ENCODE peak calls at places on chromosomes 12 and 14, in five cellular contexts. N is stimulated activated CD4-positive, alpha-beta T cell treated with anti-CD3 and anti-CD28 coated beads, TNF-alpha, amount 100 ng/mL, for 1 hour; S is AG09309; H is activated CD4-positive, alpha-beta T cell treated with anti-CD3 and anti-CD28 coated beads for 36 hours; U is cerebellar cortex. X is an unnamed sample.

GRCh38 chr14:82060219-82060618 is 526.6 kb upstream of the SEL1L start:
- DNase-seq in N (no peak), S (no peak), H (no peak), U (no peak), X (no peak)

GRCh38 chr12:29415111-29415510 is 34.1 kb upstream of the ERGIC2 start:
- DNase-seq in N (no peak), S (no peak), H (no peak), U (no peak), X (no peak)

GRCh38 chr12:27901959-27902358 is 70.6 kb downstream of the PTHLH start:
- DNase-seq in N (no peak), S (no peak), H (no peak), U (no peak), X (no peak)

GRCh38 chr12:48958049-48958388 is 732 bp upstream of the ARF3 start:
- DNase-seq in N (no peak), S (no peak), H (no peak), U (no peak), X (no peak)

GRCh38 chr12:113292547-113292946 is 42.4 kb downstream of the SLC8B1 start:
- DNase-seq in N (no peak), S (no peak), H (no peak), U (no peak), X (no peak)

GRCh38 chr12:104427547-104427938 is 29.2 kb upstream of the CHST11 start:
- DNase-seq in N (no peak), S (no peak), H (no peak), U (no peak), X (no peak)

GRCh38 chr14:91896419-91896818 is 29.1 kb upstream of the TC2N start:
- DNase-seq in N (no peak), S (no peak), H (no peak), U (no peak), X (no peak)

GRCh38 chr12:65229441-65229840 is 49.0 kb upstream of the MSRB3 start:
- DNase-seq in N (no peak), S (peak), H (no peak), U (no peak), X (no peak)

GRCh38 chr12:102634216-102634615 is 153.9 kb upstream of the IGF1 start:
- DNase-seq in N (no peak), S (peak), H (no peak), U (no peak), X (no peak)

GRCh38 chr14:63508033-63508432 is 35.1 kb downstream of the PPP2R5E start:
- DNase-seq in N (no peak), S (no peak), H (no peak), U (no peak), X (no peak)

GRCh38 chr12:104852102-104852501 is 106.0 kb downstream of the SLC41A2 start:
- DNase-seq in N (no peak), S (no peak), H (no peak), U (no peak), X (no peak)

GRCh38 chr12:110576504-110576903 is 6.6 kb downstream of the PPTC7 start:
- DNase-seq in N (no peak), S (no peak), H (no peak), U (no peak), X (no peak)

GRCh38 chr14:70789361-70789760 is 20.0 kb downstream of the MAP3K9 start:
- DNase-seq in N (no peak), S (peak), H (no peak), U (no peak), X (peak)

GRCh38 chr12:65740873-65741600 is 83.2 kb upstream of the HMGA2 start:
- DNase-seq in N (peak), S (no peak), H (peak), U (peak), X (peak)

GRCh38 chr12:54431911-54432814 is 13.1 kb upstream of the ITGA5 start:
- DNase-seq in N (no peak), S (peak), H (peak), U (no peak), X (peak)